ENCODE peak calls at places on chromosomes 12 and 14, in six cellular contexts. T is transverse colon, F is Caco-2, O is psoas muscle, L is testis, B is fibroblast of pulmonary artery. N is an unnamed sample.

GRCh38 chr12:64583395-64584172 is 26.7 kb upstream of the RASSF3 start:
- DNase-seq in T (no peak), F (no peak), O (no peak), L (peak), B (peak), N (no peak)

GRCh38 chr12:75579552-75579951 is 68.1 kb upstream of the KRR1 start:
- DNase-seq in T (no peak), F (no peak), O (no peak), L (no peak), B (no peak), N (no peak)

GRCh38 chr12:34405286-34406227 is 383.3 kb downstream of the ALG10 start:
- DNase-seq in T (peak), F (no peak), O (peak), L (peak), B (no peak), N (no peak)

GRCh38 chr14:91126761-91127160 is 12.9 kb downstream of the DGLUCY start:
- DNase-seq in T (no peak), F (no peak), O (no peak), L (no peak), B (no peak), N (no peak)

GRCh38 chr12:28710882-28711281 is 438.2 kb upstream of the FAR2 start:
- DNase-seq in T (no peak), F (no peak), O (no peak), L (no peak), B (peak), N (no peak)

GRCh38 chr14:103522649-103523582 is at the start of gene CKB:
- DNase-seq in T (peak), F (peak), O (peak), L (peak), B (peak), N (no peak)

GRCh38 chr14:100593751-100594624 is 6.8 kb upstream of the BEGAIN start:
- DNase-seq in T (no peak), F (no peak), O (peak), L (no peak), B (no peak), N (no peak)

GRCh38 chr12:21992823-21993222 is 51.6 kb upstream of the ABCC9 start:
- DNase-seq in T (peak), F (no peak), O (no peak), L (no peak), B (no peak), N (no peak)

GRCh38 chr12:74660442-74660841 is 122.8 kb downstream of the ATXN7L3B start:
- DNase-seq in T (no peak), F (no peak), O (no peak), L (no peak), B (no peak), N (no peak)

GRCh38 chr12:91413591-91413990 is 231.0 kb upstream of the DCN start:
- DNase-seq in T (peak), F (no peak), O (no peak), L (no peak), B (peak), N (no peak)

GRCh38 chr14:23069413-23069806 is 12.1 kb upstream of the CDH24 start:
- DNase-seq in T (no peak), F (no peak), O (no peak), L (no peak), B (no peak), N (no peak)

GRCh38 chr12:42742691-42743090 is 153.1 kb upstream of the PRICKLE1 start:
- DNase-seq in T (no peak), F (no peak), O (no peak), L (no peak), B (no peak), N (no peak)

GRCh38 chr14:75906680-75907280 is 75.0 kb downstream of the TGFB3 start:
- DNase-seq in T (peak), F (peak), O (peak), L (peak), B (peak), N (peak)

GRCh38 chr12:76020281-76020680 is 11.3 kb downstream of the PHLDA1 start:
- DNase-seq in T (peak), F (no peak), O (peak), L (no peak), B (peak), N (no peak)

GRCh38 chr14:78498062-78498595 is 328.0 kb downstream of the NRXN3 start:
- DNase-seq in T (no peak), F (no peak), O (no peak), L (no peak), B (no peak), N (no peak)

GRCh38 chr12:113889076-113889475 is 77.0 kb downstream of the RBM19 start:
- DNase-seq in T (no peak), F (no peak), O (no peak), L (no peak), B (no peak), N (no peak)

GRCh38 chr12:43551971-43552559 is at the start of gene ADAMTS20:
- DNase-seq in T (no peak), F (no peak), O (no peak), L (peak), B (peak), N (no peak)

GRCh38 chr12:121230538-121230907 is 20.6 kb downstream of the P2RX4 start:
- DNase-seq in T (no peak), F (no peak), O (no peak), L (no peak), B (no peak), N (no peak)

GRCh38 chr14:99619873-99620834 is 16.1 kb upstream of the CCDC85C start:
- DNase-seq in T (no peak), F (no peak), O (no peak), L (no peak), B (peak), N (no peak)

GRCh38 chr12:126747530-126748149 is 1519.3 kb upstream of the TMEM132C start:
- DNase-seq in T (peak), F (peak), O (peak), L (peak), B (peak), N (no peak)

GRCh38 chr14:70188608-70189540 is at the start of gene SLC8A3:
- DNase-seq in T (no peak), F (peak), O (peak), L (peak), B (peak), N (peak)

GRCh38 chr12:94872671-94873367 is 130.7 kb downstream of the NDUFA12 start:
- DNase-seq in T (no peak), F (no peak), O (peak), L (no peak), B (no peak), N (no peak)

GRCh38 chr12:132754555-132754954 is 7.1 kb downstream of the ANKLE2 start:
- DNase-seq in T (no peak), F (peak), O (no peak), L (no peak), B (no peak), N (no peak)

GRCh38 chr14:47040490-47040889 is 388.9 kb upstream of the RPL10L start:
- DNase-seq in T (no peak), F (peak), O (no peak), L (peak), B (no peak), N (no peak)

GRCh38 chr12:113262710-113263109 is 41.4 kb downstream of the TPCN1 start:
- DNase-seq in T (no peak), F (no peak), O (no peak), L (no peak), B (peak), N (no peak)

GRCh38 chr14:70906785-70907171 is 481 bp upstream of the PCNX1 start:
- DNase-seq in T (no peak), F (no peak), O (no peak), L (no peak), B (no peak), N (no peak)

GRCh38 chr14:55245657-55246268 is 25.5 kb upstream of the FBXO34 start:
- DNase-seq in T (peak), F (peak), O (no peak), L (peak), B (peak), N (no peak)

GRCh38 chr12:19577131-19577530 is 137.8 kb downstream of the AEBP2 start:
- DNase-seq in T (no peak), F (no peak), O (no peak), L (no peak), B (no peak), N (no peak)

GRCh38 chr14:75084513-75084912 is 15.1 kb downstream of the ZC2HC1C start:
- DNase-seq in T (peak), F (peak), O (no peak), L (no peak), B (peak), N (no peak)

GRCh38 chr12:93127107-93127560 is 198.0 kb upstream of the EEA1 start:
- DNase-seq in T (no peak), F (peak), O (peak), L (no peak), B (no peak), N (no peak)

GRCh38 chr12:93128332-93128707 is 199.2 kb upstream of the EEA1 start:
- DNase-seq in T (no peak), F (no peak), O (peak), L (no peak), B (no peak), N (no peak)

GRCh38 chr12:93126069-93126474 is 197.0 kb upstream of the EEA1 start:
- DNase-seq in T (no peak), F (no peak), O (no peak), L (no peak), B (no peak), N (no peak)

GRCh38 chr12:93125126-93125525 is 196.0 kb upstream of the EEA1 start:
- DNase-seq in T (no peak), F (no peak), O (no peak), L (no peak), B (no peak), N (no peak)

DNA sequence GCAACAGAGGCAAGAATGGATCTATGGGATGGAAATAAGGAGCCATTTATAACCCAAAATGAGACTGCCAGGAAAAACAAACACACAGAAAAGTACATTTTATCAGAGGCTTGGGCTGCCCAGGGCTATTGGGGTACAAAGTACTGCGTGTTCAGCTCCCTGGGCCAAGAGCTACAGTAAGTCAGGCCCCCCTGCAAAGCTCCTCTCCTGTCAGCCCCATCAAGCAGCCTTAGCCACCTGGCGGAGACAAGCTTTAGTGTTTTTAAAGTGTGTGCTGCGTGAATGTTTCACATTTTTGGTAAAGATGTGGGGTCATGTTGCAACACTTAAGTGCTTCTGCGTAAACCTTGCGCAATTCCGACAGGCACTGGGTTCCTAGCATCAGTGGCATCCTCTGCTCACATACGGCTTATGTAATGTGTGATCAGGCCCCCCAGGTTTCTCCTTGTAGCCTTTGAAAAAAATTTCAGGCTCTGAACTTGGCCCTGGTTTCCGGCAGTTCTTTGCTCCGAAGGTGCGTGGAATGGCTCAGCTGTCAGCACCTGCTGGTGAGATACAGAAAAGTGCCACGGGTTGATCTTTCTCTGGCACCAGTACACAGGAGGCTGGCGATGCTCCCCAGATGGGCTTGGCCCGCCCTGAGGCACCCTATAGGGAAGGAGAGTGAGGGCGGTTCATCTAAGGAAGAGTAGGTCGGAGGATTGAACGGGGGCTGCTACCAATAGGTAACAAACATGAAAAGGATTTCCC is 198.7 kb upstream of the EEA1 start:
- DNase-seq in T (peak), F (peak), O (peak), L (peak), B (peak), N (no peak)
- TF ChIP-seq CTCF in T (peak), F (peak), O (peak), L (peak), B (peak), N (no peak)

GRCh38 chr12:1576410-1577240 is 17.8 kb downstream of the FBXL14 start:
- DNase-seq in T (no peak), F (peak), O (no peak), L (peak), B (peak), N (no peak)
- H3K4me3 ChIP-seq in T (no peak), F (no peak), O (no peak), L (no peak), B (peak), N (peak)

DNA sequence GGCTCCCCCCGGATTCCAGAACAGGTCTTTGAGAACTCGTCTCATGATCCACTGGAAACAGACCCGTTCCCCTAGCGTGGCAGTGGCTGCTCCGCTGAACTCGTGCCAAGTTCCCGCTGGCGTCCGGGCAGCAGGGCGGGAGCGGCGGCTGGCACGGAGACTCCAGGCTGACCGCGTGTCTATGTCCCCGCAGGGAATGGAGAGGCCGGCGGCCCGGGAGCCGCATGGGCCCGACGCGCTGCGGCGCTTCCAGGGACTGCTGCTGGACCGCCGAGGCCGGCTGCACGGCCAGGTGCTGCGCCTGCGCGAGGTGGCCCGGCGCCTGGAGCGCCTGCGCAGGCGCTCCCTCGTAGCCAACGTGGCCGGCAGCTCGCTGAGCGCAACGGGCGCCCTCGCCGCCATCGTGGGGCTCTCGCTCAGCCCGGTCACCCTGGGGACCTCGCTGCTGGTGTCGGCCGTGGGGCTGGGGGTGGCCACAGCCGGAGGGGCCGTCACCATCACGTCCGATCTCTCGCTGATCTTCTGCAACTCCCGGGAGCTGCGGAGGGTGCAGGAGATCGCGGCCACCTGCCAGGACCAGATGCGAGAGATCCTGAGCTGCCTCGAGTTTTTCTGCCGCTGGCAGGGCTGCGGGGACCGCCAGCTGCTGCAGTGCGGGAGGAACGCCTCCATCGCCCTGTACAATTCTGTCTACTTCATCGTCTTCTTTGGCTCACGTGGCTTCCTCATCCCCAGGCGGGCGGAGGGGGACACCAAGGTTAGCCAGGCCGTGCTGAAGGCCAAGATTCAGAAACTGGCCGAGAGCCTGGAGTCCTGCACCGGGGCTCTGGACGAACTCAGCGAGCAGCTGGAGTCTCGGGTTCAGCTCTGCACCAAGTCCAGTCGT is 1.5 kb downstream of the APOLD1 start:
- DNase-seq in T (peak), F (peak), O (peak), L (peak), B (peak), N (peak)
- TF ChIP-seq CTCF in T (no peak), F (no peak), O (no peak), L (peak), B (no peak), N (no peak)

GRCh38 chr12:55932546-55932919 is 1.6 kb downstream of the DGKA start:
- DNase-seq in T (peak), F (no peak), O (no peak), L (no peak), B (peak), N (no peak)
- H3K4me3 ChIP-seq in T (peak), F (peak), O (peak), L (peak), B (peak), N (peak)

GRCh38 chr12:26767116-26767515 is 65.9 kb downstream of the ITPR2 start:
- DNase-seq in T (no peak), F (no peak), O (no peak), L (no peak), B (no peak), N (no peak)
- TF ChIP-seq CTCF in T (no peak), F (peak), O (no peak), L (no peak), B (no peak), N (no peak)

GRCh38 chr14:77184396-77185092 is 2.9 kb downstream of the TMEM63C start:
- DNase-seq in T (peak), F (no peak), O (no peak), L (no peak), B (no peak), N (no peak)

GRCh38 chr14:77183896-77184295 is 2.3 kb downstream of the TMEM63C start:
- DNase-seq in T (no peak), F (no peak), O (no peak), L (no peak), B (no peak), N (no peak)

GRCh38 chr14:77181603-77182437 is at the start of gene TMEM63C:
- DNase-seq in T (peak), F (peak), O (no peak), L (peak), B (no peak), N (peak)

GRCh38 chr14:77177623-77178185 is 3.9 kb upstream of the TMEM63C start:
- DNase-seq in T (no peak), F (no peak), O (no peak), L (no peak), B (no peak), N (no peak)

GRCh38 chr14:77181124-77181602 is 435 bp upstream of the TMEM63C start:
- DNase-seq in T (peak), F (no peak), O (no peak), L (no peak), B (no peak), N (no peak)
- H3K4me3 ChIP-seq in T (no peak), F (peak), O (no peak), L (peak), B (no peak), N (peak)

GRCh38 chr14:53151867-53152626 is 1.1 kb downstream of the DDHD1 start:
- DNase-seq in T (peak), F (peak), O (peak), L (peak), B (peak), N (peak)
- TF ChIP-seq CTCF in T (no peak), F (peak), O (no peak), L (peak), B (peak), N (peak)

GRCh38 chr12:49683604-49684309 is 23.4 kb downstream of the FMNL3 start:
- DNase-seq in T (no peak), F (no peak), O (no peak), L (no peak), B (no peak), N (no peak)
- H3K4me3 ChIP-seq in T (no peak), F (no peak), O (no peak), L (no peak), B (no peak), N (no peak)

GRCh38 chr12:1690578-1691122 is at the start of gene ADIPOR2:
- DNase-seq in T (peak), F (peak), O (peak), L (peak), B (peak), N (peak)
- TF ChIP-seq CTCF in T (no peak), F (no peak), O (no peak), L (no peak), B (no peak), N (no peak)

N was measured in LNCaP clone FGC.